ENCODE peak calls at places on chromosomes 13 and 19, in four cellular contexts. R is HepG2, B is K562, Y is GM12878. K is an unnamed sample.

GRCh38 chr13:80039000-80039399 is 301.9 kb downstream of the SPRY2 start:
- DNase-seq in R (no peak), B (no peak), Y (no peak), K (no peak)

GRCh38 chr13:50732712-50733111 is 110.8 kb downstream of the DLEU7 start:
- DNase-seq in R (no peak), B (no peak), Y (no peak), K (peak; percentile 18)

GRCh38 chr13:99968521-99969367 is 2.8 kb downstream of the ZIC5 start:
- DNase-seq in R (no peak), B (no peak), Y (no peak), K (no peak)

GRCh38 chr19:5093953-5094718 is 125.2 kb downstream of the KDM4B start:
- DNase-seq in R (no peak), B (no peak), Y (no peak), K (no peak)

GRCh38 chr13:30125422-30126073 is 181.8 kb downstream of the KATNAL1 start:
- DNase-seq in R (peak; percentile 43), B (no peak), Y (no peak), K (no peak)

GRCh38 chr13:31042501-31043165 is 110.2 kb downstream of the TEX26 start:
- DNase-seq in R (no peak), B (no peak), Y (no peak), K (no peak)

GRCh38 chr13:26024558-26024957 is 27.3 kb downstream of the SHISA2 start:
- DNase-seq in R (no peak), B (no peak), Y (no peak), K (peak; percentile 82)

GRCh38 chr19:14383898-14384669 is 2.8 kb downstream of the ADGRE5 start:
- DNase-seq in R (no peak), B (peak; percentile 80), Y (no peak), K (no peak)

GRCh38 chr19:19372656-19373416 is 32.6 kb upstream of the GATAD2A start:
- DNase-seq in R (peak; percentile 90), B (peak; percentile 75), Y (no peak), K (peak; percentile 80)

GRCh38 chr19:45016388-45017314 is 15.4 kb downstream of the RELB start:
- DNase-seq in R (peak; percentile 78), B (peak; percentile 86), Y (peak; percentile 94), K (peak; percentile 74)

GRCh38 chr19:5903054-5903501 is 512 bp downstream of the NDUFA11 start:
- DNase-seq in R (no peak), B (peak; percentile 32), Y (no peak), K (no peak)

GRCh38 chr13:108924154-108924940 is 294.9 kb downstream of the MYO16 start:
- DNase-seq in R (no peak), B (no peak), Y (no peak), K (no peak)

GRCh38 chr19:32669205-32669785 is 5.7 kb downstream of the ANKRD27 start:
- DNase-seq in R (no peak), B (no peak), Y (no peak), K (no peak)

GRCh38 chr13:99953138-99953755 is 18.3 kb downstream of the ZIC5 start:
- DNase-seq in R (no peak), B (no peak), Y (no peak), K (no peak)

GRCh38 chr13:107867701-107868661 is 347.4 kb downstream of the LIG4 start:
- DNase-seq in R (no peak), B (peak; percentile 85), Y (no peak), K (peak; percentile 64)

GRCh38 chr19:7578127-7578526 is 17.5 kb upstream of the CAMSAP3 start:
- DNase-seq in R (no peak), B (no peak), Y (no peak), K (no peak)

GRCh38 chr13:110206170-110206569 is 100.8 kb downstream of the COL4A1 start:
- DNase-seq in R (peak; percentile 45), B (no peak), Y (no peak), K (no peak)

GRCh38 chr19:11355160-11356073 is at the start of gene PLPPR2:
- DNase-seq in R (peak; percentile 68), B (peak; percentile 96), Y (peak; percentile 25), K (peak; percentile 94)

GRCh38 chr13:98981596-98982195 is 3.8 kb upstream of the DOCK9 start:
- DNase-seq in R (no peak), B (no peak), Y (no peak), K (no peak)

GRCh38 chr13:104553156-104553555 is 1486.9 kb upstream of the SLC10A2 start:
- DNase-seq in R (no peak), B (no peak), Y (no peak), K (peak; percentile 76)

GRCh38 chr13:110138009-110138699 is 168.8 kb downstream of the COL4A1 start:
- DNase-seq in R (peak; percentile 8), B (peak; percentile 56), Y (peak; percentile 36), K (peak; percentile 74)

GRCh38 chr13:20359335-20359734 is 127.2 kb upstream of the GJB6 start:
- DNase-seq in R (peak; percentile 32), B (no peak), Y (no peak), K (no peak)

GRCh38 chr13:25738342-25738771 is 313.5 kb downstream of the SHISA2 start:
- DNase-seq in R (no peak), B (no peak), Y (no peak), K (peak; percentile 11)

GRCh38 chr13:43874512-43875092 is 4.9 kb downstream of the CCDC122 start:
- DNase-seq in R (no peak), B (peak; percentile 4), Y (no peak), K (peak; percentile 34)

GRCh38 chr19:45506246-45506990 is 861 bp upstream of the VASP start:
- DNase-seq in R (peak; percentile 85), B (peak; percentile 93), Y (peak; percentile 64), K (peak; percentile 88)

DNA sequence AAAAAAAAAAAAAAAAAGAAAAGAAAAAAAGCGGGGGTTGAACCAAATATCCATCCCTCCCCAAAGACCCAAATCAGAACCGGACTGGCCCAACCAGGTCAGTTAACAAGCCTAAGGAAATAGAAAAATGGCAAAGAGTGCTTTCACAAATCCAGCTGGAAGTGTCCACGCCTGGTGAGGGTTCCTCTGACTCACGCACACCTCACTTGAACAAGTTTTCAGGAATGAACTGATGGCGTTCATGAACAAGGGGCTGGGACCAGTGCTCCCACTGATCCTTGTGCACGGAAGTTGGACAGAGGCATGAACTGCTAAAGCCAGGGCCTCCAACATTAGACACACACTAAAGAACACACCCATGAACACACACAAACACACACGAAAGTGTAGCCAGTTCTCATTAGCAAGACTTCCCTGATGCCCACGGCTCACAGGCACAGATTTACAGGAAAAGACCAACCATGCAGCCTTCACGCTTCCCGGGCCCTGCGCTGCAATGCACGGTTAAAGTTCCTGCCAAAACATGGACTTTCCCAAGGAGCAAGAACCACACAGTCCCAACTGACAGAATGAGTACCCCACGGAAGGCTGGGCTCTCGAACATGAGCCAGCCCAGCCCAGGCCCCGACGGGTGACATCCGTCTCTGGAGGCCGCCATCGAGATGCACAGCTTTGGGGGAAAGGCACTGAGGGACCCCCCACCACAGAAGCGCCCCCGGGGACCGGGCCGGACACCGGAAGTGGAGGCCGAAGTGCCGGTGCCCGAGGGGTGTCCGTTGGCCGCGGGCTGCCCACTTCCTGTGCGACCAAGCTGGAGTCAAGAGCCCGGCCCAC is 870 bp downstream of the DNMT1 start:
- DNase-seq in R (peak; percentile 13), B (peak; percentile 17), Y (no peak), K (peak; percentile 40)
- H3K27ac ChIP-seq in R (peak overlapping the region; percentile 79), B (peak overlapping the region; percentile 93), Y (peak overlapping the region; percentile 91), K (peak overlapping the region; percentile 46)

GRCh38 chr13:51999525-51999924 is 11.7 kb downstream of the ATP7B start:
- DNase-seq in R (no peak), B (no peak), Y (no peak), K (no peak)

GRCh38 chr13:51998723-51999471 is 12.4 kb downstream of the ATP7B start:
- DNase-seq in R (peak; percentile 77), B (no peak), Y (no peak), K (no peak)

GRCh38 chr13:51996660-51997059 is 14.6 kb downstream of the ATP7B start:
- DNase-seq in R (no peak), B (peak; percentile 17), Y (no peak), K (no peak)

GRCh38 chr13:51997641-51998330 is 13.5 kb downstream of the ATP7B start:
- DNase-seq in R (peak; percentile 90), B (no peak), Y (no peak), K (no peak)

DNA sequence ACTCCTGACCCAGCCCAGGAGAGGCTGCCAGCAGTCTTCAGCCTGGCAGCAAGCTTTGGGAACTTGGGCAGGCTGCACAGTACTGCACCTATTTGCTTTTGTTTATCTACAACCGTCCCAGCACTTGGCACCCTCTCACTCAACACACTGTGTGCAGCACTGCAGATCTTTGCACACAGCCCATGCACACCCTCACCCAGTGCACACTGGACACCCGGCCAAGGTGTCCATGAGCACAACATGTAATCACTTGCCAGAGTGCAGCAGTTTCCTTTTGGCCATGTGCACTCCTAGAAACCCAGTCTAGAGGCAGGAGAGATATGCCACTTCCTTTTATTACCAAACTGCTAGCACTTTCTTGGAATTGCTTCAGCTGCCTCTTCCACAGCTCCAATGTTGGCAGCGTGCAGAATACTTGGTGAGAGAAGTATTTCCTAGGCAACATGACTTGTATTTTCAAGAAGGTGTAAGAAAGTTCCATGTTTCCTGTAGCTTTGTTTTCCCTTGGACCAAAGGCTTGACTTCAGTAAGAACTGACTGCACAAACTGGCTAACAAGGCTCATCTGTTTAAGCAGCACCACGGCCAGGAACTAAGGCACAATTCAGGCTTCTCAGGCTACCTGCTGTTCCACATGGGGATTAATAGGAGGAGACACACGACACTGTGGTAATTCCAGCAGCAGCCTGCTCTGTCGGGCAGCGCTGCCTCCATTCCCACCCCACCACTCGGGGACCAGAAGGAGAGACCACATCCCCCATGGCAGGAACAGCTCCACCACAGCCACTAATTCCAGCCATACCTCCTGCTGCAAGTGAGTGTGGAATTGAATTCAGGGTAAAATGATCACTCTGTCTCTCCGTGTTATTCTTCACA is 15.3 kb downstream of the ATP7B start:
- DNase-seq in R (no peak), B (peak; percentile 37), Y (no peak), K (peak; percentile 30)
- H2AFZ ChIP-seq in R (no peak overlapping the region), B (peak overlapping the region; percentile 72), Y (no peak overlapping the region), K (no peak overlapping the region)

DNA sequence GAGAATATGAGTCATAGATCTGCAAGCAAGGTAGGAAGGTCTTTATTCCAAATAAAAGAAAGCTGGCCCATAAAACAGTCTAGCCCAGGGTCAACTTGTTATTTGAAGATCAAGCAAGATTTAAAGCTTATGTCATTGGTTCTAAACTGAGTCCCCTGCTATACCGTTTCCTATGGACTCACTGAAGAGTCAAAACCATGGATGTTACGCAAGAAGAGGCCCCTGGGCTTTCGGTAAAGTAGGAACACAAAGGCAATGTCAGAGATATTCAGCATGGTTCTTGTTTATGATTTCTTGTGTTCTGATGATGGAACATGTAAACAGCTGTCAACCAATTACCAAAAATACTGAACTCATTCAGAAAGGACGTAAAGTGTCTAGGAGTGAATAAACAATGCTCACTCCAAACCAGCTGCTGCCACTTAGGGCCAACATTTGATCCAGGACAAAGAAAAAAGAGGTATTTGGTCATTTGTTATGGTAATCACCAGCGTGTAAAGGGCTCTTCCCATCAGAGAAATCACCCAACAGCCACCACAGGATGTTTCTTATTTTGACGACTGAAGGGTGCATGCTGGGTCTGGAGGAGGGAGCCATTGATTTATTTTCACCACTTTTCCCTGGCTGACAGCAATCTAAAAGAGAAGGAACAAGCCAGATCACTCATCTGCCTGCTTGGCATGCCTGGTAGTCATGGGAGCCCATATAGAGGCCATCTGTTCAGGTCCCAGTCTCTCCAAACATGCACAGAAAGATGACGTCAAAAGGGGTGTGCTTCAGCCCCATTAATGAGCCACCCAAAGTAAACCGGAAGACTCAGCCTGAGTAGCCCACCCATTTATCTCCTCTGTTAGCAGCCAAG is 68.3 kb downstream of the FGF14 start:
- DNase-seq in R (no peak), B (no peak), Y (no peak), K (no peak)
- TF ChIP-seq MYC in R (no peak), B (no peak), Y (no peak), K (no peak)

DNA sequence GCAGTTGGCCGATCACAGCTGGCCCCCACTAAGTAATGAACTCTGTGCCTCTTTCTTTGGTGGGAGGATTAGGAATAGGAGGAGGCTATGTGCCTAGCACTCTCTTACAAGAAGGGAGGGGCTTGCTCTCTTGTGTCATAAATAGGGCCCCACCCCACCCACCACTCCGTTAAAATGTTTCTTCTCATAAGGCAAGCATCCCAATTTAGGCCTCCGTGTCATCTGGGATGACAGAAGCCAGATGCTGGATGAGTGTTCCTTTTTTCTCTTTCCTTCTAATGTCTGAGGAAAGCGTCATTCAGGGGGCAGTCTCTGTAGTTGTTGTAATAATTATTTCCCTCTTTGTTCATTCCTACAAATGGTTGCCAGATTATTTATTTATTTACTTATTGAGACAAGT is at the start of gene LIPE:
- DNase-seq in R (no peak), B (no peak), Y (no peak), K (no peak)
- H3K27ac ChIP-seq in R (no peak within 1 kb of the TSS), B (no peak within 1 kb of the TSS), Y (no peak within 1 kb of the TSS), K (no peak within 1 kb of the TSS)